ENCODE peak calls at places on chromosomes 1 and 21, in six cellular contexts. H, F, A, C, S and D are unnamed samples.

GRCh38 chr1:100539836-100540536 is 2.0 kb downstream of the GPR88 start:
- DNase-seq in C (no peak), F (no peak), H (peak; percentile 74), A (peak; percentile 77), S (no peak), D (no peak)

GRCh38 chr1:49163041-49163440 is 386.4 kb upstream of the BEND5 start:
- DNase-seq in A (no peak), C (no peak), S (no peak), H (no peak), F (no peak), D (no peak)

GRCh38 chr1:12121212-12122000 is 45.4 kb upstream of the TNFRSF1B start:
- DNase-seq in F (no peak), S (no peak), C (no peak), A (no peak), H (no peak), D (no peak)

GRCh38 chr1:178486100-178487069 is 10.4 kb downstream of the CLEC20A start:
- DNase-seq in S (no peak), A (no peak), F (no peak), C (no peak), H (peak; percentile 54), D (no peak)

GRCh38 chr1:113804421-113805255 is 7.6 kb downstream of the RSBN1 start:
- DNase-seq in S (peak; percentile 84), F (peak; percentile 88), H (no peak), A (peak; percentile 50), C (no peak), D (no peak)

GRCh38 chr1:111216751-111217150 is 10.8 kb upstream of the CHI3L2 start:
- DNase-seq in A (no peak), F (no peak), C (no peak), H (no peak), S (no peak), D (no peak)

GRCh38 chr21:44713130-44713529 is 1.8 kb upstream of the TSPEAR start:
- DNase-seq in C (no peak), S (no peak), H (peak; percentile 45), A (peak; percentile 4), F (no peak), D (no peak)

GRCh38 chr1:66367369-66367768 is 166.6 kb upstream of the SGIP1 start:
- DNase-seq in H (no peak), C (no peak), S (no peak), A (no peak), F (no peak), D (no peak)

GRCh38 chr1:161185282-161185682 is 8.0 kb upstream of the B4GALT3 start:
- DNase-seq in S (no peak), F (peak; percentile 59), C (peak; percentile 98), H (no peak), A (peak; percentile 45), D (peak; percentile 95)

GRCh38 chr1:40435471-40435870 is 14.8 kb upstream of the ZFP69B start:
- DNase-seq in F (no peak), H (no peak), C (no peak), S (no peak), A (no peak), D (no peak)

GRCh38 chr1:4654764-4655673 is 610 bp downstream of the AJAP1 start:
- DNase-seq in C (no peak), F (no peak), A (peak; percentile 82), H (peak; percentile 67), S (no peak), D (no peak)

GRCh38 chr1:232473900-232474299 is 156.0 kb downstream of the SIPA1L2 start:
- DNase-seq in H (no peak), F (no peak), S (no peak), A (no peak), C (no peak), D (no peak)

GRCh38 chr1:100354971-100355394 is 2.7 kb downstream of the CDC14A start:
- DNase-seq in A (no peak), C (no peak), H (no peak), F (peak; percentile 64), S (peak; percentile 66), D (no peak)

GRCh38 chr1:32623775-32624174 is 26.6 kb downstream of the ZBTB8OS start:
- DNase-seq in C (no peak), F (no peak), S (no peak), H (no peak), A (no peak), D (no peak)

GRCh38 chr1:153570874-153571273 is 5.2 kb upstream of the S100A2 start:
- DNase-seq in A (no peak), S (no peak), F (no peak), H (no peak), C (no peak), D (no peak)

GRCh38 chr1:201795066-201795465 is 33.9 kb upstream of the IPO9 start:
- DNase-seq in C (no peak), F (peak; percentile 36), A (peak; percentile 35), S (no peak), H (no peak), D (no peak)

GRCh38 chr1:209617755-209618154 is 34.2 kb downstream of the CAMK1G start:
- DNase-seq in C (no peak), S (no peak), H (no peak), A (no peak), F (no peak), D (no peak)

GRCh38 chr1:216461466-216461865 is 38.2 kb upstream of the USH2A start:
- DNase-seq in S (no peak), A (no peak), H (no peak), C (no peak), F (no peak), D (no peak)

GRCh38 chr1:222454782-222455181 is 93.1 kb downstream of the HHIPL2 start:
- DNase-seq in A (peak; percentile 69), C (no peak), F (no peak), S (no peak), H (no peak), D (no peak)

GRCh38 chr1:19637606-19638005 is 6.5 kb upstream of the NBL1 start:
- DNase-seq in F (no peak), H (no peak), A (no peak), S (no peak), C (no peak), D (no peak)

GRCh38 chr1:46519209-46519608 is 29.6 kb downstream of the DMBX1 start:
- DNase-seq in F (peak; percentile 46), H (no peak), S (no peak), A (no peak), C (no peak), D (no peak)

GRCh38 chr1:162304736-162305135 is 71.9 kb downstream of the SPATA46 start:
- DNase-seq in F (no peak), S (no peak), A (no peak), H (no peak), C (no peak), D (no peak)

GRCh38 chr1:87279201-87279860 is 49.3 kb upstream of the LMO4 start:
- DNase-seq in H (no peak), A (no peak), S (no peak), F (no peak), C (no peak), D (no peak)

GRCh38 chr1:87274851-87275250 is 53.8 kb upstream of the LMO4 start:
- DNase-seq in C (no peak), H (no peak), S (no peak), F (no peak), A (no peak), D (no peak)

GRCh38 chr1:87279966-87280535 is 48.6 kb upstream of the LMO4 start:
- DNase-seq in C (no peak), S (no peak), F (no peak), H (no peak), A (no peak), D (no peak)

GRCh38 chr1:87273291-87273690 is 55.4 kb upstream of the LMO4 start:
- DNase-seq in H (no peak), C (no peak), A (no peak), F (no peak), S (no peak), D (no peak)

GRCh38 chr1:87278791-87279190 is 49.9 kb upstream of the LMO4 start:
- DNase-seq in A (no peak), F (no peak), H (no peak), S (no peak), C (no peak), D (no peak)
- TF ChIP-seq GABPA in A (no peak), F (no peak), H (no peak), S (no peak), C (no peak), D (no peak)

DNA sequence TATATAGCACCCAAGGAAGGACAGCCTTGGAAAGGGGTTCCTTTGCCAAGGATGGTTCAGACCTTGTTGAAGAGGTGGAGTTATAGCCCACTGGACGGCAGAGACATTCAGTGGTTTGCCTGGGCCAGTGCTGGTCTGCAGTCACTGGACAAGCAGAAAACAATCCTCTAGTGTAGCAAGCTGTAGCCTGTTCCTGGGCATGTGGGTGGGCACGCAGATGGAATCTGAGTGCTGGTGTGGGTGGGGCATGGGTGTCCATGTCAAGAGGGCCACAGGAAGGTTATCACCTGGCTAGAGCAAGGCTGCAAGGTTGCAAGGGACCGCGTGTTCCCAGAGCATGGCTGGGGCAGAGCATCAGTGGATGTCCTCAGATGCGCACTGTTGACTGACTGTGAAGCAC is 244.7 kb downstream of the PTPRU start:
- DNase-seq in F (no peak), S (no peak), A (no peak), C (no peak), H (no peak), D (no peak)
- TF ChIP-seq CTCF in F (no peak), S (no peak), A (no peak), C (no peak), H (no peak), D (no peak)

GRCh38 chr1:33721416-33721815 is 142.5 kb upstream of the HMGB4 start:
- DNase-seq in H (no peak), S (no peak), A (no peak), F (no peak), C (no peak), D (no peak)

GRCh38 chr1:33716976-33717688 is 146.7 kb upstream of the HMGB4 start:
- DNase-seq in C (no peak), F (no peak), S (no peak), H (peak; percentile 14), A (no peak), D (no peak)

GRCh38 chr1:33723251-33723650 is 140.6 kb upstream of the HMGB4 start:
- DNase-seq in H (no peak), F (no peak), A (no peak), C (no peak), S (no peak), D (no peak)

GRCh38 chr1:33718166-33718565 is 145.7 kb upstream of the HMGB4 start:
- DNase-seq in F (no peak), A (no peak), S (no peak), H (peak; percentile 10), C (no peak), D (no peak)

GRCh38 chr1:33719771-33720670 is 143.9 kb upstream of the HMGB4 start:
- DNase-seq in A (no peak), F (no peak), S (no peak), C (no peak), H (peak; percentile 28), D (no peak)
- TF ChIP-seq GABPA in A (no peak), F (no peak), S (no peak), C (no peak), H (no peak), D (no peak)

DNA sequence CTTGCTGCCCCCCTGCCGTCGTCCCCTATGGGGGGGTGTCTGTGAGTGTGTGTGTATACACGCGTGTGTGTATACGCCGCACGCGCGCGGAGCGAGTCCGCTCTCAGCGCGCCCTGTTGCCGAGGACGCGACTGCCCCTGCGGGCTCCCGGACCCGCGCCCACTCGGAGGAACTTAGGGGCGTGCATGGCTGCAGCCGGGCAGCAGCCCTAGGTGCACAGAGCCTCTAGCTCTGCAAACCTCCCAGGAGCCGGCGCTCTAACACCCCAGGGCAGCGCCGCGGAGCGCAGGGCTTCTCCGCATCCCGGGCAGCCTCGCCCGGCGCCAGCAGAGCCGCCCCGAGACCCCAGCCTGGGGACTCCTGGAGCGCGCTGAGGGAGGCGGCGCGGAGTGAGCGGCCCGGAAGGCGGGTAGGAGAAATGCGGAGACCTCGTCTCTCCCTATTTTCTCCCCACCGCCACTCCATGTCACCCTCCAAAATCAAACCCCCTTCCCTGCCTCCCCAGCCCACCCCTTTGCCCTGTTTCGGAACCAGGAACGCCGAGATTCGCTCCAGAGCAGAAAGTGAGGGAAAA is 574 bp downstream of the ITPKB start:
- DNase-seq in H (peak; percentile 69), S (no peak), C (no peak), A (peak; percentile 67), F (no peak), D (peak; percentile 34)
- TF ChIP-seq CTCF in H (no peak), S (no peak), C (peak; percentile 17), A (no peak), F (no peak), D (no peak)